ENCODE peak calls at places on chromosomes 16 and 17, in five cellular contexts. One of them, this sample, is unnamed.

GRCh38 chr17:3887811-3888210 is 5.0 kb downstream of the CAMKK1 start:
- DNase-seq in non-pigmented ciliary epithelial cell: no peak
- DNase-seq in midbrain: no peak
- DNase-seq in cardiac muscle cell: no peak
- DNase-seq in NCI-H1092: no peak
- DNase-seq in this sample: peak

GRCh38 chr17:81259058-81259605 is 20.0 kb downstream of the NDUFAF8 start:
- DNase-seq in non-pigmented ciliary epithelial cell: no peak
- DNase-seq in midbrain: no peak
- DNase-seq in cardiac muscle cell: no peak
- DNase-seq in NCI-H1092: no peak
- DNase-seq in this sample: no peak

GRCh38 chr17:45430006-45430737 is 2.5 kb downstream of the ARHGAP27 start:
- DNase-seq in non-pigmented ciliary epithelial cell: no peak
- DNase-seq in midbrain: no peak
- DNase-seq in cardiac muscle cell: no peak
- DNase-seq in NCI-H1092: no peak
- DNase-seq in this sample: no peak

GRCh38 chr17:81002409-81003361 is 11.0 kb downstream of the CHMP6 start:
- DNase-seq in non-pigmented ciliary epithelial cell: no peak
- DNase-seq in midbrain: peak
- DNase-seq in cardiac muscle cell: peak
- DNase-seq in NCI-H1092: peak
- DNase-seq in this sample: peak

GRCh38 chr17:13106171-13106570 is 88.3 kb upstream of the ELAC2 start:
- DNase-seq in non-pigmented ciliary epithelial cell: no peak
- DNase-seq in midbrain: no peak
- DNase-seq in cardiac muscle cell: no peak
- DNase-seq in NCI-H1092: peak
- DNase-seq in this sample: peak

GRCh38 chr16:87231911-87232310 is 85.3 kb downstream of the C16orf95 start:
- DNase-seq in non-pigmented ciliary epithelial cell: no peak
- DNase-seq in midbrain: no peak
- DNase-seq in cardiac muscle cell: no peak
- DNase-seq in NCI-H1092: no peak
- DNase-seq in this sample: no peak

GRCh38 chr16:67155305-67156145 is 4.2 kb downstream of the TRADD start:
- DNase-seq in non-pigmented ciliary epithelial cell: no peak
- DNase-seq in midbrain: peak
- DNase-seq in cardiac muscle cell: peak
- DNase-seq in NCI-H1092: peak
- DNase-seq in this sample: peak

GRCh38 chr17:37821025-37821713 is 76.3 kb upstream of the HNF1B start:
- DNase-seq in non-pigmented ciliary epithelial cell: no peak
- DNase-seq in midbrain: no peak
- DNase-seq in cardiac muscle cell: peak
- DNase-seq in NCI-H1092: no peak
- DNase-seq in this sample: no peak

GRCh38 chr17:17492085-17492484 is 4.1 kb downstream of the RASD1 start:
- DNase-seq in non-pigmented ciliary epithelial cell: no peak
- DNase-seq in midbrain: no peak
- DNase-seq in cardiac muscle cell: no peak
- DNase-seq in NCI-H1092: no peak
- DNase-seq in this sample: no peak

GRCh38 chr17:18181358-18181757 is 2.3 kb upstream of the ALKBH5 start:
- DNase-seq in non-pigmented ciliary epithelial cell: no peak
- DNase-seq in midbrain: no peak
- DNase-seq in cardiac muscle cell: no peak
- DNase-seq in NCI-H1092: no peak
- DNase-seq in this sample: peak

GRCh38 chr16:24348511-24349290 is 92.6 kb downstream of the CACNG3 start:
- DNase-seq in non-pigmented ciliary epithelial cell: no peak
- DNase-seq in midbrain: no peak
- DNase-seq in cardiac muscle cell: no peak
- DNase-seq in NCI-H1092: no peak
- DNase-seq in this sample: no peak

GRCh38 chr16:58234831-58235595 is 37.1 kb upstream of the CSNK2A2 start:
- DNase-seq in non-pigmented ciliary epithelial cell: no peak
- DNase-seq in midbrain: no peak
- DNase-seq in cardiac muscle cell: no peak
- DNase-seq in NCI-H1092: no peak
- DNase-seq in this sample: no peak

GRCh38 chr16:86285938-86286921 is 224.1 kb upstream of the FOXF1 start:
- DNase-seq in non-pigmented ciliary epithelial cell: no peak
- DNase-seq in midbrain: no peak
- DNase-seq in cardiac muscle cell: no peak
- DNase-seq in NCI-H1092: no peak
- DNase-seq in this sample: no peak

GRCh38 chr17:62740066-62740465 is 68.0 kb downstream of the MARCHF10 start:
- DNase-seq in non-pigmented ciliary epithelial cell: no peak
- DNase-seq in midbrain: no peak
- DNase-seq in cardiac muscle cell: no peak
- DNase-seq in NCI-H1092: no peak
- DNase-seq in this sample: no peak